ENCODE peak calls at places on chromosomes 3 and 15, in seven cellular contexts. P, E, G, S, Q, X and C are unnamed samples.

GRCh38 chr3:126850370-126851085 is 132.4 kb upstream of the PLXNA1 start:
- DNase-seq in P (peak), E (no peak), G (peak), S (no peak), Q (peak), X (peak), C (peak)

GRCh38 chr3:60600848-60601247 is 650.4 kb downstream of the FHIT start:
- DNase-seq in P (no peak), E (no peak), G (no peak), S (no peak), Q (no peak), X (no peak), C (no peak)

GRCh38 chr3:71548995-71549394 is 34.5 kb downstream of the FOXP1 start:
- DNase-seq in P (no peak), E (no peak), G (no peak), S (no peak), Q (no peak), X (no peak), C (no peak)

GRCh38 chr15:74121858-74122257 is 8.5 kb upstream of the ISLR2 start:
- DNase-seq in P (no peak), E (no peak), G (no peak), S (no peak), Q (no peak), X (peak), C (no peak)

GRCh38 chr3:125150525-125151436 is 61.8 kb downstream of the SLC12A8 start:
- DNase-seq in P (peak), E (no peak), G (no peak), S (peak), Q (no peak), X (peak), C (no peak)

GRCh38 chr3:65146149-65146548 is 458.3 kb upstream of the ADAMTS9 start:
- DNase-seq in P (peak), E (no peak), G (no peak), S (no peak), Q (no peak), X (no peak), C (no peak)

GRCh38 chr3:55723653-55724406 is 236.7 kb upstream of the WNT5A start:
- DNase-seq in P (no peak), E (no peak), G (no peak), S (no peak), Q (no peak), X (no peak), C (no peak)

GRCh38 chr15:45424429-45424828 is 46.1 kb upstream of the GATM start:
- DNase-seq in P (no peak), E (peak), G (no peak), S (no peak), Q (no peak), X (no peak), C (no peak)

GRCh38 chr3:130537609-130538304 is 20.8 kb downstream of the COL6A6 start:
- DNase-seq in P (no peak), E (no peak), G (no peak), S (no peak), Q (peak), X (no peak), C (no peak)

GRCh38 chr3:98525494-98525893 is 2.8 kb upstream of the CLDND1 start:
- DNase-seq in P (no peak), E (no peak), G (no peak), S (no peak), Q (no peak), X (no peak), C (no peak)

GRCh38 chr3:128845119-128845518 is 34.3 kb upstream of the ACAD9 start:
- DNase-seq in P (no peak), E (no peak), G (no peak), S (peak), Q (no peak), X (no peak), C (no peak)

GRCh38 chr3:184725176-184725575 is 13.3 kb upstream of the MAGEF1 start:
- DNase-seq in P (no peak), E (no peak), G (no peak), S (no peak), Q (no peak), X (no peak), C (no peak)

GRCh38 chr3:16183601-16184270 is 9.3 kb downstream of the GALNT15 start:
- DNase-seq in P (peak), E (no peak), G (peak), S (peak), Q (peak), X (peak), C (no peak)

GRCh38 chr3:162370136-162370535 is 873.5 kb downstream of the OTOL1 start:
- DNase-seq in P (no peak), E (no peak), G (no peak), S (no peak), Q (no peak), X (no peak), C (no peak)

GRCh38 chr15:25739687-25740121 is 123.4 kb downstream of the ATP10A start:
- DNase-seq in P (peak), E (no peak), G (peak), S (peak), Q (peak), X (peak), C (peak)

GRCh38 chr15:45921376-45921775 is 286.5 kb downstream of the SQOR start:
- DNase-seq in P (no peak), E (no peak), G (no peak), S (no peak), Q (peak), X (no peak), C (no peak)

GRCh38 chr3:191383104-191383503 is 52.8 kb upstream of the UTS2B start:
- DNase-seq in P (peak), E (no peak), G (no peak), S (no peak), Q (peak), X (no peak), C (no peak)

GRCh38 chr3:123733805-123734526 is 149.1 kb upstream of the HACD2 start:
- DNase-seq in P (peak), E (peak), G (peak), S (no peak), Q (peak), X (peak), C (no peak)

GRCh38 chr3:126885425-126885824 is 97.5 kb upstream of the PLXNA1 start:
- DNase-seq in P (no peak), E (no peak), G (no peak), S (no peak), Q (no peak), X (no peak), C (no peak)

GRCh38 chr3:10810376-10810775 is 5.7 kb upstream of the SLC6A11 start:
- DNase-seq in P (no peak), E (no peak), G (no peak), S (no peak), Q (no peak), X (no peak), C (no peak)

GRCh38 chr3:175704366-175705041 is 845.4 kb downstream of the NAALADL2 start:
- DNase-seq in P (no peak), E (no peak), G (no peak), S (no peak), Q (no peak), X (no peak), C (no peak)

GRCh38 chr15:25416693-25417092 is 22.1 kb downstream of the UBE3A start:
- DNase-seq in P (no peak), E (no peak), G (no peak), S (no peak), Q (no peak), X (no peak), C (no peak)

GRCh38 chr3:11655188-11655928 is 11.6 kb upstream of the VGLL4 start:
- DNase-seq in P (peak), E (no peak), G (no peak), S (peak), Q (peak), X (no peak), C (peak)

GRCh38 chr3:13702226-13702820 is 153.4 kb downstream of the FBLN2 start:
- DNase-seq in P (no peak), E (peak), G (no peak), S (no peak), Q (no peak), X (peak), C (no peak)

GRCh38 chr3:129254536-129255230 is 5.3 kb downstream of the COPG1 start:
- DNase-seq in P (no peak), E (no peak), G (no peak), S (no peak), Q (no peak), X (no peak), C (no peak)

GRCh38 chr3:87426916-87427315 is 150.5 kb upstream of the POU1F1 start:
- DNase-seq in P (peak), E (no peak), G (peak), S (no peak), Q (no peak), X (no peak), C (no peak)

GRCh38 chr15:96947830-96948229 is 617.3 kb downstream of the NR2F2 start:
- DNase-seq in P (no peak), E (no peak), G (no peak), S (no peak), Q (no peak), X (no peak), C (no peak)

GRCh38 chr3:16060358-16060852 is 114.1 kb upstream of the GALNT15 start:
- DNase-seq in P (peak), E (peak), G (peak), S (no peak), Q (peak), X (peak), C (peak)

GRCh38 chr3:149336925-149337324 is 3.5 kb upstream of the TM4SF18 start:
- DNase-seq in P (no peak), E (no peak), G (no peak), S (no peak), Q (peak), X (no peak), C (no peak)

DNA sequence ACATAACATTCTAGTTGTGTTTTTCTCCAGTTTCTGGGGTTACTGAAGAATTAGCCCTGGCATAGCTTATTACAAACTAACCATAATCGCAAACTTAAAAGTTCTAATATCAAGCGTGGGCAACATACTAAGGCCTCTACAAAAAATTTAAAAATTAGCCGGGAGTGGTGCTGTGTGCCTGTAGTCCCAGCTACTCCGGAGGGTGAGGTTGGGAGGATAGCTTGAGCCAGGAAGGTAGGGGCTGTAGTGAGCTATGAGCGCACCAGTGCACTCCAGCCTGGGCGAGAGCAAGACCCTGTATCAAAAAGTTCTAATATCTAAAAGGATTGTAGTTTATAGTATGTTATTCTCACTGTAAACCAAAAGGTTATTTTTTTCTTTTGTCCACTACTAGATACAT is 1.1 kb downstream of the OIP5 start:
- DNase-seq in P (no peak), E (no peak), G (no peak), S (no peak), Q (no peak), X (no peak), C (no peak)
- H3K4me3 ChIP-seq in P (peak), E (peak), G (peak), S (peak), Q (peak), X (peak), C (no peak)

DNA sequence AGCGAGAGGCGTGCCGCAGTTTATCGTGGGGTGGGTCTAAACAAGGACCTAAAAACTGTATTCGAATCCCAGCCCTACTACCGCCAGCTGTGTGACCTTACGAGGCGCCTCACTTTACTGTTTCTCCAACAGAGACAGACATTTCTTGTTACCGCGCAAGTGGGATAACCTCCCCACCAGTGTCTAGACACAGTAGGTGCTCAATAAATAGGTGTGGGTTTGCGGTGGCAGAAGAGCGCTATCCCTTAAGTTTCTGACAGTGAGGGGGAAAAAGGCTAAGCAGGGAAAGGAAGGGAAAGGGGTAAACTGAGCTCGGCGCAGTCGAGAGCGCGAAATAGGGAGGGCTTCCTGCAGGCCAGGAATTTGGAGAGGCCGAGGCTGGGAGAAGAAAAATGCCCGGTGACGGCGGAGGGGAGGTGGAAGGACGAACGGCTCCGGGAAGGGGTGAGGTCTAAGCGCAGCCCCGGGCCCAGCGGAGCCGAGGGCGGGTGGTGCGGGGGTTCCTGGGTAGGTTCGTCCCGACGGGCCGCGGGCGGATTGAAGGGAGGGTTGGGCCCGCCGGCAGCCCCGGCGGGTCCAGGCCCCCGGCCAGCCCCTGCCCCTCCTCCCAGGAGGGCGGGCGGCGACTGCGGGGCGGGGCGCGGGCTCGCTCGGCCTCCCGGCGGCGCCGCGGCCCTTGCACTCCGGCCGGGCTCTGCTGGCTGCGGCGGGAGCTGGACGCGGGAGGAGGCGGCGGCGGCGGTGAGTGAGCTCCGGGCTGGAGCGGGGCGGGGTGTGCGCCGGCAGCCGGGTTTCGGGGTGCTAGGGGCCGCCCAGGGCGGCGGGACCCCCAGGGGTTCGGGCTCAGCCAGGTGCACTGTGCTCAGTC is at the start of gene CGNL1:
- DNase-seq in P (peak), E (no peak), G (no peak), S (peak), Q (peak), X (peak), C (no peak)
- H3K4me3 ChIP-seq in P (peak), E (peak), G (peak), S (peak), Q (peak), X (peak), C (peak)

DNA sequence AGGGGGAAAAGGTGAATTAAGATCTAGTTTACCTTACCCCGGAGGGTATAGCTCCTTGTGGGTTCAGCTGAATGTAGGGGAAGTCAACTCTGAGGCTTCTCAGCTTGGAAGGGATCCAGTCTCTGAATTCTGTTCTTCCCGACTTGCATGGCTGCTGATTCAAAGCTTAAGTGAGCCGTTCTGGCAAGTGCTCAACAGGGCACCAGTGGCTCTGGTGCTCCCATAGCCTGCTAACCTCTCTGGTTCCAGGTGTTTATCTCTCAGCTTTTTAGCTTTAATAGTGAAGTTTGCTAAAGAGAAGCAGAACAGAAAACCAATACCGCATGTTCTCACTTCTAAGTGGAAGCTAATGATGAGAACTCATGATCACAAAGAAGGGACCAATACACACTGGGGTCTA is 46.3 kb upstream of the RBP1 start:
- DNase-seq in P (no peak), E (no peak), G (no peak), S (no peak), Q (no peak), X (no peak), C (no peak)
- H3K4me3 ChIP-seq in P (no peak), E (no peak), G (no peak), S (no peak), Q (no peak), X (no peak), C (no peak)

DNA sequence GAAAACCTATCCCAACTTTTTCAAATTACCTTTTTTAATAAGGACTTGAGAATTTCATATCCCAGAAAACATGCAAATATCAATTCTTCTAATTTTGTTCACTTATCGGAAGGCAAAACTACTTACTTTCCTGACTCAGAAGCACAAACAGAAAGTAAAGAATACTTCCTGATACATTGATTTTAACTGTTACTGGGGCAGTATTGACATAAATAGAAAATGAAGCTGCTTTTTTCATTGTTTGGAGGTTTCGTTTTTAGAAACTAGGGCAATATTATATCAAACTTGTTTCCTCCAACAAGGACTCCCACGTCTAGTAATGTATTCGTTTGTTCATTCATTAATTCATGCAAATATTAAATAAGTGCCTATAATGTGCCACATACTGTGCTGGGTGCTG is 19.1 kb downstream of the PAQR9 start:
- DNase-seq in P (no peak), E (no peak), G (no peak), S (no peak), Q (no peak), X (no peak), C (no peak)
- H3K4me3 ChIP-seq in P (no peak), E (no peak), G (no peak), S (no peak), Q (no peak), X (no peak), C (no peak)

GRCh38 chr3:108296239-108296638 is at the start of gene HHLA2:
- DNase-seq in P (peak), E (no peak), G (no peak), S (no peak), Q (no peak), X (no peak), C (no peak)
- H3K4me3 ChIP-seq in P (no peak), E (no peak), G (no peak), S (no peak), Q (no peak), X (no peak), C (no peak)